ENCODE peak calls at places on chromosomes 13 and 19, in ten cellular contexts. B is non-pigmented ciliary epithelial cell, S is epithelial cell of esophagus, T is MG63, Q is breast epithelium, G is GM03348, O is left lung, R is fibroblast of lung, N is H1, X is T-helper 1 cell. F is an unnamed sample.

GRCh38 chr13:102694944-102695343 is at the start of gene METTL21C:
- DNase-seq in Q (no peak), O (no peak), N (no peak), B (no peak), S (no peak), T (no peak), X (no peak), R (no peak), G (no peak), F (no peak)

GRCh38 chr19:1324792-1325567 is 39.3 kb downstream of the EFNA2 start:
- DNase-seq in B (peak), N (no peak), S (peak), Q (peak), X (no peak), O (peak), R (peak), G (peak), T (peak), F (no peak)

GRCh38 chr19:35337984-35338296 is 9.0 kb downstream of the CD22 start:
- DNase-seq in X (no peak), T (no peak), R (no peak), B (no peak), S (no peak), Q (no peak), O (no peak), N (no peak), G (no peak), F (no peak)

GRCh38 chr13:80374453-80374852 is 33.5 kb upstream of the SPRY2 start:
- DNase-seq in N (no peak), T (no peak), G (no peak), S (no peak), R (no peak), Q (peak), B (no peak), O (no peak), X (no peak), F (no peak)

GRCh38 chr19:45607071-45608029 is 5.3 kb upstream of the GPR4 start:
- DNase-seq in B (no peak), Q (peak), X (no peak), T (peak), S (peak), O (peak), R (peak), N (peak), G (peak), F (no peak)

GRCh38 chr19:33094504-33095067 is 13.6 kb downstream of the GPATCH1 start:
- DNase-seq in T (no peak), X (no peak), S (peak), O (no peak), N (no peak), B (no peak), R (no peak), G (no peak), Q (no peak), F (no peak)

GRCh38 chr13:45468676-45469075 is 3.9 kb downstream of the COG3 start:
- DNase-seq in T (no peak), Q (no peak), G (no peak), B (no peak), O (no peak), X (no peak), N (no peak), S (peak), R (no peak), F (no peak)

GRCh38 chr13:102286326-102286725 is 115.5 kb downstream of the FGF14 start:
- DNase-seq in B (peak), G (peak), X (no peak), T (no peak), N (no peak), O (no peak), R (peak), S (peak), Q (no peak), F (no peak)

GRCh38 chr13:31073859-31074718 is 87.6 kb downstream of the HSPH1 start:
- DNase-seq in S (peak), R (peak), B (no peak), G (no peak), Q (peak), O (no peak), X (no peak), T (no peak), N (no peak), F (peak)

GRCh38 chr13:110396913-110397379 is 89.9 kb downstream of the COL4A2 start:
- DNase-seq in N (no peak), G (peak), S (peak), B (peak), T (peak), Q (peak), O (peak), X (no peak), R (peak), F (no peak)

GRCh38 chr13:61413572-61413971 is 2.1 kb downstream of the PCDH20 start:
- DNase-seq in B (no peak), T (no peak), Q (no peak), X (no peak), N (peak), R (no peak), O (no peak), G (no peak), S (no peak), F (no peak)

GRCh38 chr13:88068975-88069374 is 397.8 kb downstream of the SLITRK5 start:
- DNase-seq in N (peak), G (no peak), R (no peak), X (no peak), Q (no peak), O (no peak), S (peak), T (no peak), B (no peak), F (no peak)

GRCh38 chr13:44263920-44264610 is 109.6 kb upstream of the SERP2 start:
- DNase-seq in G (no peak), Q (no peak), B (no peak), R (no peak), S (no peak), O (no peak), T (no peak), N (no peak), X (no peak), F (no peak)

GRCh38 chr19:38657633-38658222 is 10.3 kb downstream of the ACTN4 start:
- DNase-seq in O (no peak), X (no peak), N (no peak), R (peak), T (peak), B (peak), Q (no peak), S (peak), G (peak), F (no peak)

GRCh38 chr13:36421447-36421846 is 10.8 kb upstream of the CCNA1 start:
- DNase-seq in T (no peak), G (no peak), N (no peak), B (no peak), R (no peak), X (no peak), O (no peak), Q (no peak), S (peak), F (no peak)

GRCh38 chr13:114077938-114078335 is 54.5 kb downstream of the RASA3 start:
- DNase-seq in R (peak), O (no peak), X (no peak), Q (no peak), N (no peak), T (no peak), G (peak), B (no peak), S (no peak), F (no peak)

GRCh38 chr13:48231080-48231479 is 1.9 kb upstream of the ITM2B start:
- DNase-seq in O (no peak), X (no peak), S (no peak), T (no peak), N (no peak), R (peak), B (no peak), Q (no peak), G (no peak), F (no peak)

GRCh38 chr19:51468545-51468920 is 9.8 kb upstream of the CEACAM18 start:
- DNase-seq in R (no peak), O (no peak), Q (no peak), S (no peak), T (no peak), G (no peak), B (no peak), X (no peak), N (no peak), F (no peak)

GRCh38 chr19:19061491-19061890 is 2.3 kb upstream of the SLC25A42 start:
- DNase-seq in S (no peak), T (no peak), Q (no peak), X (no peak), G (no peak), O (no peak), R (no peak), B (no peak), N (no peak), F (no peak)

GRCh38 chr13:51451467-51452390 is 1.1 kb downstream of the INTS6 start:
- DNase-seq in X (peak), R (peak), N (peak), S (peak), T (peak), O (peak), G (peak), Q (peak), B (no peak), F (peak)

GRCh38 chr19:15443838-15444237 is 5.9 kb downstream of the WIZ start:
- DNase-seq in N (no peak), G (no peak), R (no peak), O (no peak), S (no peak), Q (no peak), T (peak), X (no peak), B (no peak), F (no peak)

GRCh38 chr19:21134934-21135366 is 6.9 kb upstream of the ZNF431 start:
- DNase-seq in B (no peak), Q (no peak), N (no peak), T (no peak), O (no peak), G (no peak), X (no peak), R (no peak), S (no peak), F (no peak)

GRCh38 chr19:56174550-56174949 is 1.3 kb upstream of the GALP start:
- DNase-seq in O (no peak), G (no peak), Q (no peak), N (no peak), B (no peak), X (no peak), T (no peak), R (no peak), S (no peak), F (no peak)

GRCh38 chr19:19642506-19643157 is 825 bp downstream of the GMIP start:
- DNase-seq in B (no peak), Q (no peak), R (no peak), X (no peak), T (no peak), S (no peak), O (no peak), N (no peak), G (peak), F (no peak)

GRCh38 chr19:17244618-17245534 is 843 bp downstream of the NR2F6 start:
- DNase-seq in Q (no peak), G (peak), S (peak), B (no peak), R (no peak), N (no peak), X (no peak), O (peak), T (no peak), F (no peak)

GRCh38 chr19:3370214-3370720 is 3.9 kb downstream of the NFIC start:
- DNase-seq in X (no peak), O (no peak), G (no peak), R (peak), Q (no peak), S (no peak), T (no peak), B (no peak), N (no peak), F (no peak)

GRCh38 chr19:29624489-29625210 is 18.6 kb downstream of the POP4 start:
- DNase-seq in T (peak), N (no peak), G (no peak), B (no peak), O (no peak), S (no peak), X (no peak), R (no peak), Q (no peak), F (no peak)

GRCh38 chr13:98487522-98487921 is 89.4 kb downstream of the STK24 start:
- DNase-seq in R (no peak), S (no peak), T (no peak), Q (no peak), X (no peak), G (no peak), N (no peak), B (no peak), O (no peak), F (no peak)

GRCh38 chr13:112078216-112078615 is 11.3 kb downstream of the SOX1 start:
- DNase-seq in N (no peak), X (no peak), S (no peak), Q (no peak), R (no peak), B (no peak), G (no peak), O (no peak), T (no peak), F (no peak)